ENCODE peak calls at places on chromosomes 5 and 9, in seven cellular contexts. X is spleen; U is CD4-positive, CD25-positive, alpha-beta regulatory T cell; O is H1; J is CD8-positive, alpha-beta memory T cell; I is brain microvascular endothelial cell; G is A549. Q is an unnamed sample.

GRCh38 chr9:108356806-108357205 is 499.0 kb downstream of the ACTL7B start:
- DNase-seq in U (no peak), J (no peak), I (no peak), X (no peak), O (no peak), G (no peak), Q (no peak)

GRCh38 chr5:131644822-131645221 is 9.8 kb upstream of the RAPGEF6 start:
- DNase-seq in O (no peak), I (no peak), U (no peak), G (no peak), X (no peak), J (no peak), Q (no peak)

GRCh38 chr5:139976703-139977102 is 66.4 kb downstream of the NRG2 start:
- DNase-seq in X (no peak), U (no peak), I (no peak), G (no peak), J (no peak), O (no peak), Q (no peak)

GRCh38 chr5:143161893-143162520 is 241.5 kb downstream of the NR3C1 start:
- DNase-seq in G (no peak), I (peak; percentile 52), J (no peak), U (no peak), X (no peak), O (no peak), Q (peak; percentile 77)

GRCh38 chr5:16147179-16147900 is 32.3 kb downstream of the MARCHF11 start:
- DNase-seq in O (no peak), G (no peak), X (no peak), J (no peak), U (no peak), I (no peak), Q (no peak)

GRCh38 chr9:107874591-107875374 is 385.2 kb upstream of the KLF4 start:
- DNase-seq in I (no peak), J (no peak), U (no peak), X (no peak), G (no peak), O (no peak), Q (no peak)

GRCh38 chr9:79242489-79242888 is 329.3 kb upstream of the TLE4 start:
- DNase-seq in X (no peak), G (no peak), U (no peak), I (no peak), J (no peak), O (no peak), Q (no peak)

GRCh38 chr5:19891658-19892057 is 96.3 kb downstream of the CDH18 start:
- DNase-seq in X (no peak), J (no peak), I (peak; percentile 3), G (no peak), O (no peak), U (no peak), Q (no peak)

GRCh38 chr5:105952875-105953274 is 1717.9 kb downstream of the EFNA5 start:
- DNase-seq in J (no peak), U (no peak), G (no peak), X (no peak), I (no peak), O (no peak), Q (no peak)

GRCh38 chr5:79561525-79561893 is 47.6 kb upstream of the HOMER1 start:
- DNase-seq in I (no peak), J (no peak), X (no peak), G (no peak), U (peak; percentile 30), O (no peak), Q (no peak)

GRCh38 chr9:33448159-33448511 is 742 bp upstream of the AQP3 start:
- DNase-seq in J (no peak), X (no peak), U (no peak), I (no peak), G (no peak), O (no peak), Q (no peak)

GRCh38 chr9:99262949-99263418 is 40.9 kb downstream of the SEC61B start:
- DNase-seq in O (no peak), I (no peak), U (no peak), X (no peak), G (no peak), J (no peak), Q (no peak)

GRCh38 chr9:21477466-21477865 is 4.6 kb downstream of the IFNE start:
- DNase-seq in I (no peak), O (no peak), J (no peak), X (no peak), U (no peak), G (no peak), Q (no peak)

GRCh38 chr9:21482213-21482612 is at the start of gene IFNE:
- DNase-seq in X (no peak), G (no peak), I (no peak), O (no peak), U (no peak), J (no peak), Q (no peak)

GRCh38 chr9:21479152-21479702 is 2.9 kb downstream of the IFNE start:
- DNase-seq in U (no peak), J (no peak), I (no peak), X (no peak), G (no peak), O (no peak), Q (no peak)

DNA sequence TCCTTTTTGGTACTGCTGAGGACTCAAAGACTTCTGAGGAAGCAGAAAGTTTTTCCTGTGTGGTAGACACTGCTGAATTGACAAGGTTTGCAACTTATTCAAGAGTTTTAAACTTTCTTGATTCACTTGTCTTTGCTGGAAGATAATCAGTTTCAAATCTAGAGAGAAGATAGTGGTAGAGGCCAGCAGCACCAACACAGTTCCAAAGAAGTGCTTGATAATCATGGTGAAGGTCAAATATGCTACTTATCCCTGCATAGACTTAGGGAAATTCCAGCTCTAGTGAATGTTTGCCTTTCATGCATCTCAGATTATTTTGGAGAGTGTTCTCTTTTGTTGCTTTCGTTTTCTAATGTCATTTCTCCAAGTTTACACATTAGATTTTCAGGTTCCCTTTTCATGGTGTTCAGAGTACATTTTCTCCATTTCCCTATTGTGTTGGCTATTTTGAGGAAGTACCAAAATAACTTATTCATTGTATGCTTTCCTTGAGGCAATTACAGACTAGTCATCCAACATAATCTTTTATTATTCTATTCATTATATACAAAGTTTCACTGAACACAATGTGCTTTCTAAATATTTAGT is 549 bp downstream of the IFNE start:
- DNase-seq in J (no peak), U (no peak), X (no peak), I (no peak), G (no peak), O (no peak), Q (no peak)
- H3K27ac ChIP-seq in J (no peak overlapping the region), U (no peak overlapping the region), X (no peak overlapping the region), I (no peak overlapping the region), G (no peak overlapping the region), O (no peak overlapping the region), Q (no peak overlapping the region)

GRCh38 chr5:113271015-113271414 is 163.8 kb downstream of the TSSK1B start:
- DNase-seq in O (no peak), I (peak; percentile 58), X (no peak), J (no peak), U (no peak), G (no peak), Q (no peak)
- H3K4me3 ChIP-seq in O (no peak overlapping the region), I (no peak overlapping the region), X (no peak overlapping the region), J (no peak overlapping the region), U (no peak overlapping the region), G (no peak overlapping the region), Q (no peak overlapping the region)

GRCh38 chr5:111752426-111752965 is 4.5 kb downstream of the NREP start:
- DNase-seq in I (no peak), O (no peak), G (no peak), U (no peak), J (no peak), X (no peak), Q (no peak)
- H3K27ac ChIP-seq in I (no peak overlapping the region), O (no peak overlapping the region), G (no peak overlapping the region), U (no peak overlapping the region), J (no peak overlapping the region), X (no peak overlapping the region), Q (no peak overlapping the region)

GRCh38 chr9:121284733-121285451 is 16.9 kb downstream of the GSN start:
- DNase-seq in G (no peak), O (no peak), I (no peak), U (no peak), J (no peak), X (no peak), Q (peak; percentile 63)

GRCh38 chr9:121286973-121287721 is 19.2 kb downstream of the GSN start:
- DNase-seq in O (peak; percentile 88), J (no peak), I (peak; percentile 90), G (peak; percentile 97), X (no peak), U (no peak), Q (peak; percentile 94)

GRCh38 chr9:121283856-121284732 is 16.1 kb downstream of the GSN start:
- DNase-seq in I (no peak), U (no peak), J (no peak), G (no peak), O (no peak), X (no peak), Q (no peak)

GRCh38 chr9:121286688-121286972 is 18.7 kb downstream of the GSN start:
- DNase-seq in I (no peak), O (no peak), U (no peak), J (no peak), X (no peak), G (no peak), Q (no peak)

DNA sequence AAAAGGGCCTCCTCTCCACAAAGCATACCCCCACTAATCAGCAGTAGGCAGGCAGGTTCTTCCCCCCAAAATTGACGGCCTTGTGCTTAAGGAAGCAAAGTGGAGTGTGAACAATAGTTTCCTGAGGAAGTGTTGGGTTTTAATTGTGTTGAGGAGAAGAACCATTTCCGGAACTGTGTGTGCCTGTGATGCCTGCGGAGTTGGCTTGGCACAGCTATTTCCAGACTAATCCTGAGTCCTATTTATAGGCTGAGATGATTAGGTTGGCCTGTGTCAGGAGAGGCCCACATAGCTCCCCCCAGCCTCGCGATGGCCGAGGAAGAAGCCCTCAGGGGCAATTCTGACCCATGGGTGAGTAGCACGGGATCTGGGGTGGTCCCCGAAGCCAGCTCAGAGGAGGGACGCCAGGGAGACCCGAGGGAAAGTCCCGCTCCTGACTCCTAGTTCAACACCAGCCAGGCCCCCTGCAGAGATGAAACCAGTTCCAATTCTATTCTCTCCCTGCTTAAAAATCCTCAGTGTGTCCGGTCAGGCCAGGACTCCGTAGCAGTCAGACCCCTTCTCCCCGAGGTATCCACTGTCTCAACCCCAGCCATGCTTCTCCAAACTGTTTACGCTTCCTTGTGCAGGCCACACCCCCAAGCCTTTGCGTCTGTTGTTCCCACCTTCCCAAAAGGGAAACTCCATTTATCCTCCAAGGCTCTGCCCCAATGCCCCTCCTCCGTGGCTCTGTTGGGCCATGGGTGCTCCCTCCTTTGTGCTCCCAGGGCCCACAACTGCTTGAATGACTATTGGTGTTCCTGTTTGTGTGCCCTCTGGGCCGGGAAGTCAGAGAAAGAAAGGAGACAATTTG is 18.1 kb downstream of the GSN start:
- DNase-seq in O (no peak), J (no peak), I (peak; percentile 52), G (no peak), U (no peak), X (no peak), Q (peak; percentile 93)
- H3K4me3 ChIP-seq in O (peak overlapping the region; percentile 45), J (no peak overlapping the region), I (no peak overlapping the region), G (peak overlapping the region; percentile 18), U (no peak overlapping the region), X (no peak overlapping the region), Q (peak overlapping the region; percentile 18)